ENCODE peak calls at places on chromosomes 5 and 9, in six cellular contexts. G, Z, F, M, R and I are unnamed samples.

GRCh38 chr5:138240690-138241385 is 27.7 kb upstream of the CDC23 start:
- DNase-seq in R (no peak), G (no peak), Z (no peak), M (no peak), F (no peak), I (no peak)

GRCh38 chr5:116273458-116274242 is 188.8 kb downstream of the COMMD10 start:
- DNase-seq in R (no peak), Z (no peak), G (no peak), F (no peak), M (no peak), I (no peak)

GRCh38 chr5:127320032-127320945 is 29.7 kb downstream of the MEGF10 start:
- DNase-seq in G (no peak), Z (peak), M (no peak), F (no peak), R (no peak), I (no peak)

GRCh38 chr5:56733580-56733979 is 81.8 kb upstream of the MAP3K1 start:
- DNase-seq in Z (no peak), F (no peak), G (no peak), M (no peak), R (no peak), I (no peak)

GRCh38 chr5:117261948-117262606 is 687.5 kb upstream of the SEMA6A start:
- DNase-seq in F (no peak), M (no peak), Z (no peak), R (no peak), G (no peak), I (no peak)

GRCh38 chr5:98963019-98963418 is 34.2 kb upstream of the CHD1 start:
- DNase-seq in Z (no peak), F (no peak), G (peak), R (no peak), M (no peak), I (no peak)

GRCh38 chr9:79682076-79682736 is 110.4 kb downstream of the TLE4 start:
- DNase-seq in M (no peak), Z (no peak), F (peak), R (no peak), G (no peak), I (no peak)

GRCh38 chr5:178249191-178249989 is 16.8 kb upstream of the PHYKPL start:
- DNase-seq in Z (peak), G (no peak), R (no peak), M (no peak), F (no peak), I (no peak)

GRCh38 chr5:96177303-96177869 is 215.7 kb upstream of the ELL2 start:
- DNase-seq in R (no peak), F (peak), G (no peak), Z (peak), M (no peak), I (no peak)

GRCh38 chr5:40615586-40616193 is 64.0 kb upstream of the PTGER4 start:
- DNase-seq in M (no peak), Z (no peak), G (no peak), F (peak), R (no peak), I (no peak)

GRCh38 chr5:76591366-76591765 is 31.8 kb downstream of the F2RL2 start:
- DNase-seq in R (no peak), F (no peak), Z (no peak), G (no peak), M (no peak), I (no peak)

GRCh38 chr5:131389869-131390265 is 126.0 kb downstream of the CDC42SE2 start:
- DNase-seq in M (no peak), Z (no peak), R (no peak), F (no peak), G (no peak), I (no peak)

GRCh38 chr9:33403941-33404781 is 1.8 kb upstream of the AQP7 start:
- DNase-seq in F (no peak), R (no peak), Z (no peak), G (no peak), M (no peak), I (no peak)

GRCh38 chr5:67366256-67366655 is 169.7 kb upstream of the CD180 start:
- DNase-seq in Z (no peak), F (no peak), R (no peak), M (no peak), G (no peak), I (no peak)

GRCh38 chr5:42338136-42338535 is 85.1 kb upstream of the GHR start:
- DNase-seq in F (no peak), Z (no peak), G (no peak), R (no peak), M (no peak), I (no peak)

GRCh38 chr9:124222918-124223720 is 34.6 kb upstream of the NEK6 start:
- DNase-seq in M (peak), R (no peak), Z (peak), F (no peak), G (no peak), I (no peak)

GRCh38 chr9:112012026-112012902 is 115.7 kb downstream of the UGCG start:
- DNase-seq in Z (peak), G (no peak), R (no peak), M (no peak), F (peak), I (no peak)

GRCh38 chr5:77064040-77064439 is 23.0 kb downstream of the ZBED3 start:
- DNase-seq in R (no peak), G (no peak), Z (peak), M (no peak), F (no peak), I (no peak)

GRCh38 chr9:16485575-16486321 is 384.7 kb downstream of the BNC2 start:
- DNase-seq in Z (peak), G (no peak), F (no peak), R (no peak), M (no peak), I (no peak)

GRCh38 chr9:115295749-115296148 is 177.8 kb upstream of the TNC start:
- DNase-seq in F (no peak), G (no peak), R (no peak), Z (no peak), M (no peak), I (no peak)

GRCh38 chr9:19411316-19411715 is 2.5 kb downstream of the ACER2 start:
- DNase-seq in F (no peak), R (no peak), Z (no peak), G (no peak), M (no peak), I (no peak)

GRCh38 chr5:180602481-180603075 is 11.3 kb upstream of the SCGB3A1 start:
- DNase-seq in Z (no peak), G (no peak), F (no peak), R (no peak), M (peak), I (no peak)